ENCODE peak calls at places on chromosomes 13 and 19, in eight cellular contexts. B, P, C, K, I, J, V and Y are unnamed samples.

GRCh38 chr19:1651061-1651547 is 1.3 kb downstream of the TCF3 start:
- DNase-seq in B (no peak), P (peak), C (no peak), K (no peak), I (peak), J (peak), V (peak), Y (no peak)

GRCh38 chr13:45621950-45622349 is 6.4 kb upstream of the ERICH6B start:
- DNase-seq in B (no peak), P (no peak), C (no peak), K (no peak), I (no peak), J (no peak), V (no peak), Y (no peak)

GRCh38 chr19:18208098-18208951 is 4.5 kb upstream of the RAB3A start:
- DNase-seq in B (peak), P (peak), C (no peak), K (no peak), I (peak), J (no peak), V (no peak), Y (no peak)

GRCh38 chr19:18762125-18763023 is 28.7 kb downstream of the COMP start:
- DNase-seq in B (peak), P (no peak), C (peak), K (peak), I (peak), J (no peak), V (peak), Y (no peak)

GRCh38 chr19:43425567-43426392 is 11.1 kb downstream of the TEX101 start:
- DNase-seq in B (no peak), P (no peak), C (no peak), K (no peak), I (no peak), J (no peak), V (peak), Y (no peak)

GRCh38 chr13:46324976-46325375 is 62.1 kb downstream of the RUBCNL start:
- DNase-seq in B (no peak), P (no peak), C (no peak), K (no peak), I (no peak), J (no peak), V (no peak), Y (no peak)

GRCh38 chr19:53463263-53463662 is 4.3 kb upstream of the ZNF813 start:
- DNase-seq in B (peak), P (peak), C (peak), K (no peak), I (peak), J (no peak), V (peak), Y (no peak)

GRCh38 chr19:3606690-3607289 is at the start of gene TBXA2R:
- DNase-seq in B (peak), P (peak), C (no peak), K (no peak), I (peak), J (peak), V (no peak), Y (peak)

GRCh38 chr19:32642771-32643170 is 32.2 kb downstream of the ANKRD27 start:
- DNase-seq in B (no peak), P (no peak), C (no peak), K (no peak), I (no peak), J (peak), V (no peak), Y (no peak)

GRCh38 chr13:27481766-27482165 is 31.4 kb upstream of the MTIF3 start:
- DNase-seq in B (peak), P (peak), C (no peak), K (no peak), I (peak), J (no peak), V (peak), Y (peak)

GRCh38 chr13:36710396-36710795 is 36.6 kb downstream of the SERTM1 start:
- DNase-seq in B (no peak), P (no peak), C (no peak), K (no peak), I (no peak), J (no peak), V (no peak), Y (no peak)

GRCh38 chr19:39926170-39926755 is 8.2 kb downstream of the FCGBP start:
- DNase-seq in B (no peak), P (no peak), C (no peak), K (no peak), I (no peak), J (no peak), V (no peak), Y (no peak)

GRCh38 chr13:25249001-25249543 is 38.2 kb downstream of the MTMR6 start:
- DNase-seq in B (no peak), P (no peak), C (no peak), K (no peak), I (peak), J (no peak), V (peak), Y (no peak)

GRCh38 chr13:57632276-57633140 is 964 bp downstream of the PCDH17 start:
- DNase-seq in B (peak), P (peak), C (peak), K (no peak), I (peak), J (no peak), V (no peak), Y (no peak)

GRCh38 chr19:23393121-23393520 is 2.1 kb downstream of the ZNF91 start:
- DNase-seq in B (no peak), P (no peak), C (no peak), K (no peak), I (no peak), J (no peak), V (no peak), Y (no peak)

GRCh38 chr13:94968040-94968756 is 255.9 kb upstream of the SOX21 start:
- DNase-seq in B (no peak), P (peak), C (peak), K (peak), I (peak), J (no peak), V (peak), Y (no peak)

GRCh38 chr19:31378404-31378803 is 29.2 kb upstream of the TSHZ3 start:
- DNase-seq in B (no peak), P (no peak), C (no peak), K (no peak), I (no peak), J (no peak), V (no peak), Y (no peak)

GRCh38 chr19:10259162-10259905 is 7.3 kb downstream of the MRPL4 start:
- DNase-seq in B (peak), P (peak), C (peak), K (peak), I (peak), J (peak), V (peak), Y (peak)

GRCh38 chr13:93218583-93218982 is 8.0 kb upstream of the GPC6 start:
- DNase-seq in B (no peak), P (no peak), C (no peak), K (no peak), I (no peak), J (no peak), V (no peak), Y (no peak)

GRCh38 chr19:48487944-48488343 is 18.8 kb downstream of the CYTH2 start:
- DNase-seq in B (no peak), P (no peak), C (no peak), K (no peak), I (no peak), J (no peak), V (no peak), Y (no peak)

GRCh38 chr13:98313938-98314292 is 136.8 kb upstream of the RNF113B start:
- DNase-seq in B (no peak), P (no peak), C (no peak), K (no peak), I (no peak), J (no peak), V (no peak), Y (no peak)